ENCODE peak calls at places on chromosome 1, in seven cellular contexts. D, K, T, N, E, U and F are unnamed samples.
A peak's percentile ranks its signal among the peaks of the same experiment; 100 is the strongest.

GRCh38 chr1:67897270-67897949 is 64.1 kb upstream of the GNG12 start:
- DNase-seq in D (no peak), K (no peak), T (no peak), N (peak; percentile 82), E (no peak), U (no peak), F (no peak)

GRCh38 chr1:205528887-205529825 is 24.7 kb downstream of the CDK18 start:
- DNase-seq in D (no peak), K (peak; percentile 23), T (peak; percentile 89), N (peak; percentile 43), E (peak; percentile 85), U (peak; percentile 89), F (no peak)

GRCh38 chr1:29055160-29055559 is 68.5 kb downstream of the TMEM200B start:
- DNase-seq in D (no peak), K (no peak), T (no peak), N (peak; percentile 17), E (no peak), U (no peak), F (no peak)

GRCh38 chr1:94416901-94417701 is 1.1 kb upstream of the ABCD3 start:
- DNase-seq in D (no peak), K (no peak), T (no peak), N (peak; percentile 82), E (no peak), U (peak; percentile 17), F (no peak)

GRCh38 chr1:177948336-177948972 is 21.4 kb downstream of the SEC16B start:
- DNase-seq in D (peak; percentile 62), K (no peak), T (no peak), N (peak; percentile 44), E (peak; percentile 34), U (peak; percentile 56), F (no peak)

GRCh38 chr1:154729598-154729997 is 121.6 kb upstream of the ADAR start:
- DNase-seq in D (no peak), K (no peak), T (no peak), N (no peak), E (no peak), U (no peak), F (no peak)

GRCh38 chr1:54245501-54245900 is 45.5 kb downstream of the MRPL37 start:
- DNase-seq in D (no peak), K (no peak), T (no peak), N (peak; percentile 18), E (no peak), U (no peak), F (no peak)

GRCh38 chr1:30036666-30037065 is 686.7 kb downstream of the MATN1 start:
- DNase-seq in D (no peak), K (no peak), T (no peak), N (no peak), E (no peak), U (no peak), F (no peak)

GRCh38 chr1:177423083-177423482 is 252.3 kb downstream of the BRINP2 start:
- DNase-seq in D (no peak), K (no peak), T (no peak), N (no peak), E (no peak), U (no peak), F (no peak)

GRCh38 chr1:94707321-94708298 is 112.5 kb upstream of the SLC44A3 start:
- DNase-seq in D (no peak), K (no peak), T (no peak), N (no peak), E (peak; percentile 48), U (peak; percentile 80), F (no peak)

GRCh38 chr1:22489278-22489677 is 37.6 kb downstream of the ZBTB40 start:
- DNase-seq in D (no peak), K (no peak), T (no peak), N (no peak), E (no peak), U (no peak), F (no peak)

GRCh38 chr1:183635112-183635605 is 424 bp downstream of the ARPC5 start:
- DNase-seq in D (no peak), K (no peak), T (peak; percentile 85), N (peak; percentile 20), E (peak; percentile 49), U (peak; percentile 55), F (no peak)

GRCh38 chr1:102799496-102799895 is 308.8 kb downstream of the COL11A1 start:
- DNase-seq in D (no peak), K (no peak), T (no peak), N (peak; percentile 56), E (no peak), U (no peak), F (no peak)

GRCh38 chr1:151156515-151156819 is at the start of gene TNFAIP8L2:
- DNase-seq in D (no peak), K (no peak), T (peak; percentile 81), N (no peak), E (no peak), U (no peak), F (no peak)

GRCh38 chr1:89454845-89455521 is 69.6 kb upstream of the LRRC8B start:
- DNase-seq in D (peak; percentile 38), K (no peak), T (no peak), N (peak; percentile 35), E (peak; percentile 18), U (peak; percentile 25), F (peak; percentile 41)

GRCh38 chr1:245837741-245838140 is 669.3 kb downstream of the SMYD3 start:
- DNase-seq in D (no peak), K (no peak), T (no peak), N (peak; percentile 77), E (no peak), U (no peak), F (no peak)

GRCh38 chr1:211581521-211581920 is 2.6 kb upstream of the SLC30A1 start:
- DNase-seq in D (no peak), K (no peak), T (no peak), N (peak; percentile 84), E (peak; percentile 39), U (no peak), F (no peak)

GRCh38 chr1:85320371-85321131 is 44.1 kb upstream of the BCL10 start:
- DNase-seq in D (no peak), K (no peak), T (no peak), N (peak; percentile 73), E (no peak), U (no peak), F (no peak)

GRCh38 chr1:245184791-245185190 is 30.0 kb downstream of the KIF26B start:
- DNase-seq in D (no peak), K (no peak), T (no peak), N (no peak), E (no peak), U (no peak), F (no peak)

GRCh38 chr1:241834733-241835377 is 13.1 kb upstream of the EXO1 start:
- DNase-seq in D (peak; percentile 18), K (no peak), T (no peak), N (peak; percentile 59), E (no peak), U (no peak), F (no peak)

GRCh38 chr1:36486436-36487335 is 4.0 kb upstream of the CSF3R start:
- DNase-seq in D (no peak), K (no peak), T (peak; percentile 94), N (no peak), E (peak; percentile 49), U (peak; percentile 57), F (no peak)

GRCh38 chr1:204255225-204255624 is 41.4 kb upstream of the GOLT1A start:
- DNase-seq in D (no peak), K (no peak), T (no peak), N (no peak), E (no peak), U (no peak), F (no peak)

GRCh38 chr1:109671067-109671466 is 3.2 kb downstream of the GSTM2 start:
- DNase-seq in D (no peak), K (no peak), T (no peak), N (no peak), E (no peak), U (no peak), F (no peak)

GRCh38 chr1:212488436-212489283 is 55.9 kb downstream of the NENF start:
- DNase-seq in D (peak; percentile 80), K (no peak), T (no peak), N (peak; percentile 83), E (peak; percentile 43), U (no peak), F (peak; percentile 91)

GRCh38 chr1:165748550-165748949 is 20.1 kb downstream of the TMCO1 start:
- DNase-seq in D (no peak), K (no peak), T (no peak), N (no peak), E (no peak), U (no peak), F (no peak)

GRCh38 chr1:165755393-165756010 is 13.2 kb downstream of the TMCO1 start:
- DNase-seq in D (no peak), K (no peak), T (no peak), N (no peak), E (no peak), U (no peak), F (no peak)

GRCh38 chr1:165753934-165754333 is 14.7 kb downstream of the TMCO1 start:
- DNase-seq in D (no peak), K (no peak), T (no peak), N (no peak), E (no peak), U (no peak), F (no peak)
- H3K27ac ChIP-seq in D (no peak overlapping the region), K (no peak overlapping the region), T (no peak overlapping the region), N (no peak overlapping the region), E (no peak overlapping the region), U (no peak overlapping the region), F (no peak overlapping the region)

GRCh38 chr1:209376774-209377173 is 206.7 kb upstream of the CAMK1G start:
- DNase-seq in D (no peak), K (no peak), T (no peak), N (no peak), E (no peak), U (no peak), F (no peak)

GRCh38 chr1:209370616-209371015 is 212.9 kb upstream of the CAMK1G start:
- DNase-seq in D (no peak), K (no peak), T (no peak), N (no peak), E (no peak), U (no peak), F (peak; percentile 96)

GRCh38 chr1:209377995-209378394 is 205.5 kb upstream of the CAMK1G start:
- DNase-seq in D (no peak), K (no peak), T (no peak), N (no peak), E (no peak), U (no peak), F (no peak)

GRCh38 chr1:209375681-209376360 is 207.7 kb upstream of the CAMK1G start:
- DNase-seq in D (no peak), K (no peak), T (no peak), N (peak; percentile 56), E (no peak), U (no peak), F (no peak)

GRCh38 chr1:209375097-209375496 is 208.4 kb upstream of the CAMK1G start:
- DNase-seq in D (no peak), K (no peak), T (no peak), N (no peak), E (no peak), U (no peak), F (no peak)
- H3K27ac ChIP-seq in D (no peak overlapping the region), K (no peak overlapping the region), T (no peak overlapping the region), N (no peak overlapping the region), E (no peak overlapping the region), U (no peak overlapping the region), F (peak overlapping the region; percentile 83)

GRCh38 chr1:116681343-116681899 is 13.9 kb upstream of the IGSF3 start:
- DNase-seq in D (no peak), K (no peak), T (no peak), N (no peak), E (no peak), U (no peak), F (no peak)
- H3K27ac ChIP-seq in D (no peak overlapping the region), K (peak overlapping the region; percentile 19), T (no peak overlapping the region), N (no peak overlapping the region), E (no peak overlapping the region), U (no peak overlapping the region), F (peak overlapping the region; percentile 62)

GRCh38 chr1:180157576-180158057 is 2.9 kb downstream of the QSOX1 start:
- DNase-seq in D (no peak), K (no peak), T (no peak), N (no peak), E (no peak), U (no peak), F (no peak)
- H3K27ac ChIP-seq in D (no peak overlapping the region), K (peak overlapping the region; percentile 60), T (peak overlapping the region; percentile 49), N (peak overlapping the region; percentile 94), E (no peak overlapping the region), U (no peak overlapping the region), F (peak overlapping the region; percentile 76)